ENCODE peak calls at places on chromosomes 4 and X, in six cellular contexts. One of them, this sample, is unnamed.

GRCh38 chrX:8364369-8365141 is 100.1 kb upstream of the VCX3B start:
- DNase-seq in cardiac muscle cell: peak; percentile 35
- DNase-seq in fibroblast of mammary gland: no peak
- DNase-seq in foreskin fibroblast: no peak
- DNase-seq in transverse colon: no peak
- DNase-seq in GM13976: no peak
- DNase-seq in this sample: peak; percentile 41

GRCh38 chr4:112604590-112604989 is 32.1 kb downstream of the ZGRF1 start:
- DNase-seq in transverse colon: peak; percentile 22
- DNase-seq in foreskin fibroblast: peak; percentile 45
- DNase-seq in cardiac muscle cell: peak; percentile 75
- DNase-seq in GM13976: peak; percentile 54
- DNase-seq in fibroblast of mammary gland: peak; percentile 66
- DNase-seq in this sample: no peak

GRCh38 chrX:122439836-122440235 is 744.2 kb upstream of the GRIA3 start:
- DNase-seq in fibroblast of mammary gland: no peak
- DNase-seq in cardiac muscle cell: no peak
- DNase-seq in transverse colon: no peak
- DNase-seq in foreskin fibroblast: no peak
- DNase-seq in GM13976: no peak
- DNase-seq in this sample: no peak

GRCh38 chr4:125314676-125315570 is at the start of gene FAT4:
- DNase-seq in fibroblast of mammary gland: peak; percentile 97
- DNase-seq in foreskin fibroblast: peak; percentile 99
- DNase-seq in GM13976: peak; percentile 75
- DNase-seq in cardiac muscle cell: peak; percentile 100
- DNase-seq in transverse colon: peak; percentile 82
- DNase-seq in this sample: peak; percentile 87

GRCh38 chrX:17355976-17356375 is 19.0 kb upstream of the NHS start:
- DNase-seq in fibroblast of mammary gland: no peak
- DNase-seq in foreskin fibroblast: no peak
- DNase-seq in GM13976: no peak
- DNase-seq in transverse colon: no peak
- DNase-seq in cardiac muscle cell: no peak
- DNase-seq in this sample: no peak

GRCh38 chr4:164383187-164384181 is 370.4 kb upstream of the SMIM31 start:
- DNase-seq in transverse colon: no peak
- DNase-seq in foreskin fibroblast: no peak
- DNase-seq in fibroblast of mammary gland: peak; percentile 22
- DNase-seq in cardiac muscle cell: no peak
- DNase-seq in GM13976: peak; percentile 3
- DNase-seq in this sample: no peak

GRCh38 chrX:96984538-96984937 is 100.8 kb downstream of the RPA4 start:
- DNase-seq in transverse colon: no peak
- DNase-seq in fibroblast of mammary gland: no peak
- DNase-seq in cardiac muscle cell: no peak
- DNase-seq in GM13976: no peak
- DNase-seq in foreskin fibroblast: no peak
- DNase-seq in this sample: no peak

GRCh38 chr4:102172341-102172740 is 172.9 kb downstream of the SLC39A8 start:
- DNase-seq in foreskin fibroblast: no peak
- DNase-seq in cardiac muscle cell: no peak
- DNase-seq in transverse colon: no peak
- DNase-seq in GM13976: no peak
- DNase-seq in fibroblast of mammary gland: no peak
- DNase-seq in this sample: no peak

GRCh38 chrX:112857478-112857878 is 16.8 kb upstream of the AMOT start:
- DNase-seq in GM13976: peak; percentile 27
- DNase-seq in transverse colon: no peak
- DNase-seq in cardiac muscle cell: no peak
- DNase-seq in fibroblast of mammary gland: no peak
- DNase-seq in foreskin fibroblast: no peak
- DNase-seq in this sample: no peak

GRCh38 chr4:80189956-80190671 is 7.2 kb upstream of the PRDM8 start:
- DNase-seq in cardiac muscle cell: peak; percentile 46
- DNase-seq in transverse colon: no peak
- DNase-seq in GM13976: no peak
- DNase-seq in fibroblast of mammary gland: no peak
- DNase-seq in foreskin fibroblast: no peak
- DNase-seq in this sample: no peak

GRCh38 chr4:140028676-140029407 is 125.1 kb downstream of the MAML3 start:
- DNase-seq in fibroblast of mammary gland: no peak
- DNase-seq in cardiac muscle cell: no peak
- DNase-seq in transverse colon: no peak
- DNase-seq in GM13976: no peak
- DNase-seq in foreskin fibroblast: no peak
- DNase-seq in this sample: no peak

GRCh38 chr4:41613782-41614181 is 75.8 kb downstream of the LIMCH1 start:
- DNase-seq in cardiac muscle cell: no peak
- DNase-seq in fibroblast of mammary gland: no peak
- DNase-seq in GM13976: no peak
- DNase-seq in transverse colon: no peak
- DNase-seq in foreskin fibroblast: no peak
- DNase-seq in this sample: no peak

GRCh38 chrX:107775734-107776511 is at the start of gene TSC22D3:
- DNase-seq in transverse colon: peak; percentile 81
- DNase-seq in GM13976: peak; percentile 70
- DNase-seq in foreskin fibroblast: peak; percentile 63
- DNase-seq in fibroblast of mammary gland: peak; percentile 74
- DNase-seq in cardiac muscle cell: peak; percentile 83
- DNase-seq in this sample: peak; percentile 84

GRCh38 chr4:144449623-144450022 is 196.3 kb upstream of the HHIP start:
- DNase-seq in cardiac muscle cell: peak; percentile 60
- DNase-seq in fibroblast of mammary gland: peak; percentile 72
- DNase-seq in transverse colon: no peak
- DNase-seq in GM13976: no peak
- DNase-seq in foreskin fibroblast: peak; percentile 27
- DNase-seq in this sample: peak; percentile 46

GRCh38 chr4:153539058-153539826 is 73.1 kb downstream of the TMEM131L start:
- DNase-seq in cardiac muscle cell: no peak
- DNase-seq in transverse colon: no peak
- DNase-seq in foreskin fibroblast: no peak
- DNase-seq in GM13976: no peak
- DNase-seq in fibroblast of mammary gland: no peak
- DNase-seq in this sample: no peak

GRCh38 chr4:153542131-153542530 is 76.0 kb downstream of the TMEM131L start:
- DNase-seq in GM13976: no peak
- DNase-seq in transverse colon: no peak
- DNase-seq in foreskin fibroblast: no peak
- DNase-seq in cardiac muscle cell: no peak
- DNase-seq in fibroblast of mammary gland: no peak
- DNase-seq in this sample: no peak

GRCh38 chr4:153542835-153543234 is 76.7 kb downstream of the TMEM131L start:
- DNase-seq in transverse colon: no peak
- DNase-seq in cardiac muscle cell: no peak
- DNase-seq in fibroblast of mammary gland: no peak
- DNase-seq in GM13976: no peak
- DNase-seq in foreskin fibroblast: no peak
- DNase-seq in this sample: no peak

GRCh38 chr4:153543351-153543750 is 77.2 kb downstream of the TMEM131L start:
- DNase-seq in fibroblast of mammary gland: no peak
- DNase-seq in transverse colon: no peak
- DNase-seq in foreskin fibroblast: no peak
- DNase-seq in GM13976: no peak
- DNase-seq in cardiac muscle cell: no peak
- DNase-seq in this sample: no peak

DNA sequence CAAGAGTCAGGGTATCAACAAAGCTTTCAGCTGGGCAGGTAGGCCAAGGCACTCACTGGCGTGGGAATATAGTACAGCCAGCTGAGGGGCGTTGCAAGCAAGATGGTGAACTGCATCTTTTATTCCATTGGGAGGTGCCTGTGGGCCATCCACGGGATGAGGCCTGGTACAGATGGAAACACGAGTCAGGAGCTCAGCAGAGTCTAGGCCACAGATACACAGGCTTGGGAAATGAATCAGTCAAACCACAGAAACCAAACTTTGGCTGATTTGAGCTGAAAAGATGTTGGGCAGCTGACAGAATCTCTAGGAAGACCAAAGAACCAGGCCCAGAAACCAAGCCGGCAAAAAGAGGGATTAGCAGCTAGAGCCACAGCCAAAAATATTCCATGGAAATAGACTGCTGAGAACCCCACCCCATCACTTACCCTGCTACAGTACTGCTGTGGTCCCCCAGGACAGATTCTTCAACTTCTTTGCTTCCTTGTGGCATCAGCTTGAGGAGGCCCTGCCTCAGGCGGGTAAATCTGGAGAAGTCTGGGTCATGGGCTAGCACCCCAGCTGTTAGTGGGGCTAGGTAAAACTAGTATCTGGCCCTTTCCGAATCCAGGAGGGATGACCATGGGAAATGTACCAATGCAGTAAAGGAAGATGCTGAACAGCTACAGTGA is 75.4 kb downstream of the TMEM131L start:
- DNase-seq in fibroblast of mammary gland: peak; percentile 92
- DNase-seq in foreskin fibroblast: peak; percentile 81
- DNase-seq in cardiac muscle cell: peak; percentile 70
- DNase-seq in GM13976: no peak
- DNase-seq in transverse colon: no peak
- DNase-seq in this sample: no peak
- TF ChIP-seq CTCF in fibroblast of mammary gland: peak; percentile 17
- TF ChIP-seq CTCF in foreskin fibroblast: peak; percentile 3
- TF ChIP-seq CTCF in cardiac muscle cell: no peak
- TF ChIP-seq CTCF in GM13976: no peak
- TF ChIP-seq CTCF in transverse colon: no peak
- TF ChIP-seq CTCF in this sample: no peak

GRCh38 chr4:82555279-82555678 is 6.5 kb downstream of the TMEM150C start:
- DNase-seq in foreskin fibroblast: no peak
- DNase-seq in GM13976: no peak
- DNase-seq in transverse colon: no peak
- DNase-seq in fibroblast of mammary gland: no peak
- DNase-seq in cardiac muscle cell: no peak
- DNase-seq in this sample: no peak
- TF ChIP-seq CTCF in foreskin fibroblast: no peak
- TF ChIP-seq CTCF in GM13976: no peak
- TF ChIP-seq CTCF in transverse colon: no peak
- TF ChIP-seq CTCF in fibroblast of mammary gland: peak; percentile 5
- TF ChIP-seq CTCF in cardiac muscle cell: peak; percentile 13
- TF ChIP-seq CTCF in this sample: no peak

GRCh38 chrX:54043084-54043483 is 1.2 kb downstream of the PHF8 start:
- DNase-seq in cardiac muscle cell: no peak
- DNase-seq in foreskin fibroblast: no peak
- DNase-seq in GM13976: no peak
- DNase-seq in transverse colon: no peak
- DNase-seq in fibroblast of mammary gland: no peak
- DNase-seq in this sample: no peak
- TF ChIP-seq CTCF in cardiac muscle cell: no peak
- TF ChIP-seq CTCF in foreskin fibroblast: no peak
- TF ChIP-seq CTCF in GM13976: no peak
- TF ChIP-seq CTCF in transverse colon: no peak
- TF ChIP-seq CTCF in fibroblast of mammary gland: no peak
- TF ChIP-seq CTCF in this sample: no peak

GRCh38 chrX:120517936-120518335 is 42.8 kb downstream of the CUL4B start:
- DNase-seq in transverse colon: no peak
- DNase-seq in cardiac muscle cell: peak; percentile 52
- DNase-seq in fibroblast of mammary gland: peak; percentile 83
- DNase-seq in GM13976: no peak
- DNase-seq in foreskin fibroblast: peak; percentile 61
- DNase-seq in this sample: no peak

GRCh38 chrX:120522820-120523219 is 37.9 kb downstream of the CUL4B start:
- DNase-seq in foreskin fibroblast: no peak
- DNase-seq in transverse colon: no peak
- DNase-seq in fibroblast of mammary gland: no peak
- DNase-seq in GM13976: no peak
- DNase-seq in cardiac muscle cell: no peak
- DNase-seq in this sample: no peak
- TF ChIP-seq CTCF in foreskin fibroblast: no peak
- TF ChIP-seq CTCF in transverse colon: no peak
- TF ChIP-seq CTCF in fibroblast of mammary gland: no peak
- TF ChIP-seq CTCF in GM13976: no peak
- TF ChIP-seq CTCF in cardiac muscle cell: no peak
- TF ChIP-seq CTCF in this sample: no peak